ENCODE peak calls at places on chromosomes 6 and 20, in ten cellular contexts. C, Q, D, H, J, F, E, P, U and B are unnamed samples.

GRCh38 chr20:9969626-9970025 is 65.2 kb upstream of the ANKEF1 start:
- DNase-seq in C (no peak), D (no peak), Q (no peak), U (no peak), F (no peak), H (no peak), J (no peak), E (no peak), P (no peak), B (no peak)

GRCh38 chr6:19869464-19869863 is 32.3 kb downstream of the ID4 start:
- DNase-seq in J (no peak), P (no peak), F (no peak), E (no peak), Q (no peak), C (no peak), D (no peak), H (no peak), U (no peak), B (no peak)

GRCh38 chr6:68941345-68941744 is 306.3 kb downstream of the ADGRB3 start:
- DNase-seq in F (no peak), H (no peak), U (no peak), C (no peak), J (no peak), E (no peak), Q (no peak), D (no peak), P (no peak), B (no peak)

GRCh38 chr6:84657486-84657885 is 106.9 kb downstream of the TBX18 start:
- DNase-seq in U (peak; percentile 26), F (no peak), Q (no peak), P (no peak), H (no peak), C (no peak), D (no peak), J (no peak), E (no peak), B (no peak)

GRCh38 chr6:1144842-1145755 is 166.8 kb upstream of the FOXQ1 start:
- DNase-seq in D (no peak), U (peak; percentile 50), P (no peak), C (no peak), H (no peak), Q (peak; percentile 67), E (no peak), F (no peak), J (no peak), B (no peak)

GRCh38 chr6:16332175-16332542 is 93.8 kb downstream of the GMPR start:
- DNase-seq in P (peak; percentile 66), Q (peak; percentile 75), E (peak; percentile 77), J (peak; percentile 82), H (no peak), F (peak; percentile 75), D (peak; percentile 34), U (peak; percentile 81), C (peak; percentile 89), B (peak; percentile 77)

GRCh38 chr6:73585566-73586415 is 65.0 kb upstream of the EEF1A1 start:
- DNase-seq in U (peak; percentile 82), J (peak; percentile 32), H (no peak), E (no peak), F (no peak), Q (peak; percentile 56), P (no peak), D (no peak), C (no peak), B (no peak)

GRCh38 chr20:39298116-39298515 is 336.0 kb downstream of the DHX35 start:
- DNase-seq in C (no peak), Q (no peak), P (no peak), D (no peak), E (no peak), J (no peak), H (no peak), F (peak; percentile 36), U (no peak), B (no peak)

GRCh38 chr6:32825966-32826365 is 9.2 kb upstream of the HLA-DOB start:
- DNase-seq in J (no peak), D (no peak), C (no peak), E (no peak), Q (peak; percentile 17), U (peak; percentile 71), P (no peak), H (no peak), F (no peak), B (no peak)

GRCh38 chr6:45843848-45844521 is 171.7 kb downstream of the CLIC5 start:
- DNase-seq in J (no peak), F (no peak), E (no peak), D (no peak), H (no peak), U (peak; percentile 49), C (no peak), P (no peak), Q (no peak), B (peak; percentile 45)

GRCh38 chr6:28281288-28282064 is at the start of gene PGBD1:
- DNase-seq in P (peak; percentile 9), J (peak; percentile 83), F (peak; percentile 38), E (peak; percentile 19), C (peak; percentile 82), D (peak; percentile 25), Q (peak; percentile 85), H (peak; percentile 5), U (peak; percentile 75), B (peak; percentile 88)

GRCh38 chr20:49853640-49854039 is 41.0 kb downstream of the SLC9A8 start:
- DNase-seq in E (no peak), C (no peak), Q (peak; percentile 46), U (peak; percentile 68), H (no peak), D (no peak), F (no peak), J (no peak), P (no peak), B (no peak)

GRCh38 chr20:4406627-4407026 is 315.1 kb upstream of the PRND start:
- DNase-seq in P (no peak), C (no peak), U (peak; percentile 90), F (no peak), E (no peak), H (no peak), J (no peak), D (no peak), Q (peak; percentile 49), B (no peak)

GRCh38 chr6:44496705-44497369 is 109.3 kb downstream of the CDC5L start:
- DNase-seq in U (no peak), J (no peak), P (no peak), Q (no peak), D (no peak), E (no peak), C (no peak), H (no peak), F (no peak), B (no peak)

GRCh38 chr6:112225691-112226090 is 28.7 kb downstream of the LAMA4 start:
- DNase-seq in C (no peak), H (no peak), F (no peak), E (no peak), Q (no peak), J (no peak), P (no peak), U (no peak), D (no peak), B (no peak)